ENCODE peak calls at places on chromosome 17, in nine cellular contexts. I is sigmoid colon, D is PC-3, X is coronary artery, N is AG10803, T is WTC11, U is pancreas, C is astrocyte of the spinal cord, G is OCI-LY7. V is an unnamed sample.
A peak's percentile ranks its signal among the peaks of the same experiment; 100 is the strongest.

GRCh38 chr17:34291721-34292348 is 6.3 kb downstream of the CCL11 start:
- DNase-seq in C (no peak), G (no peak), N (no peak), T (no peak), D (peak; percentile 4), U (no peak), X (peak; percentile 19), I (no peak), V (no peak)

GRCh38 chr17:64491034-64491860 is 5.6 kb downstream of the POLG2 start:
- DNase-seq in X (no peak), N (peak; percentile 25), T (peak; percentile 29), I (no peak), U (no peak), C (peak; percentile 38), G (peak; percentile 52), D (peak; percentile 67), V (peak; percentile 59)

GRCh38 chr17:35746956-35747355 is 6.1 kb downstream of the GAS2L2 start:
- DNase-seq in T (no peak), C (no peak), D (no peak), N (no peak), G (no peak), X (no peak), U (no peak), I (no peak), V (no peak)

GRCh38 chr17:49230636-49231562 is at the start of gene PHOSPHO1:
- DNase-seq in C (peak; percentile 83), N (peak; percentile 68), X (no peak), I (peak; percentile 91), D (peak; percentile 87), G (peak; percentile 90), U (peak; percentile 44), T (peak; percentile 94), V (peak; percentile 80)

GRCh38 chr17:68686108-68686988 is 85.2 kb upstream of the FAM20A start:
- DNase-seq in T (no peak), I (no peak), G (no peak), X (no peak), N (no peak), U (no peak), D (no peak), C (no peak), V (no peak)

GRCh38 chr17:41340934-41341861 is 9.4 kb downstream of the KRT33A start:
- DNase-seq in X (no peak), G (no peak), C (no peak), I (no peak), N (no peak), U (no peak), D (no peak), T (no peak), V (no peak)

GRCh38 chr17:50329716-50330115 is 16.2 kb upstream of the XYLT2 start:
- DNase-seq in T (no peak), N (no peak), G (no peak), D (no peak), U (no peak), C (no peak), I (no peak), X (no peak), V (no peak)

GRCh38 chr17:64457156-64457555 is 8.2 kb downstream of the MILR1 start:
- DNase-seq in D (no peak), X (no peak), T (no peak), U (no peak), I (no peak), N (peak; percentile 56), C (peak; percentile 80), G (no peak), V (peak; percentile 60)

DNA sequence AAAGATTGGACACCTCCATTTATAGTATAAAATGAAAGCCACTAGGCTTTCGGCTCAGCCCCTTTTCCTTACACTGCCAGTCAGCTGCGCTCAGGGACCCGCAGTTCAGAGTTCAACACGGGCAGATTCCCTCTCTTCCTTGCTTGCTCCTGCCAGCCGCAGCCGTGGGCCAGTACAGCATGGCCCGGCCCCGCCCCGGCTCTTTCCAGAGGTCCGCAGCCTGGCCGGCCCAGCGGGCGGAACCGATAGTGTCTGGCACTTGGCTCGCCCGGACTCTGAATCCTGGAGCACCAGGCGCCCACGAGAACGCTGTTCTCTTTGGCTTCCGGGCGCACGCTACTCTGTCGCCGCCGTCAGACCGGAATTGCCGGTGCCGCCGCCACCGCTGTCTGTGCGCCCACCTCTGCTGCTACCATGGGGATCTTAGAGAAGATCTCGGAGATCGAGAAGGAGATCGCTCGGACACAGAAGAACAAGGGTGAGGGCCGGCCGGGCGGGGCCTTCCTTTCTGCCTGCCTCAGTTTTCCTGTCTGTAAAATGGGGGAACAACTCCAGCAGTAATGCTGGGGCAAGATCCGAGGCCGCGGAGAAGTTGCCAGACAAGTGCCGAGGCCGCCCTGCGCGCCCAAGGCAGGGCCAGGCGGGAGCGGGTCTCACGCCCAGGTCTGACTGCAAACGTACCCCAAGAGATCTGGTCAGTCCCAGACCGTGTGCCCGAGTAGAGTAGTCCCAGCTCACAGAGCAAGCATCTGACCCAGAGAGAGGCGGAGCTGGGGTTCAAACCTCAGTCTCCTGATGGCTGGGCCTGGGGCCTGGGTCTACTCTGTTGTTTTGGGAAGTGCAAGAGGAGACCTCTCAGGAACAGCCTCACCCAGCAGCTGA is at the start of gene DRG2:
- DNase-seq in G (peak; percentile 91), X (peak; percentile 94), I (peak; percentile 96), U (peak; percentile 87), D (peak; percentile 96), N (peak; percentile 90), C (peak; percentile 92), T (peak; percentile 93), V (peak; percentile 95)
- TF ChIP-seq CTCF in G (no peak), X (no peak), I (no peak), U (no peak), D (no peak), N (no peak), C (no peak), T (no peak), V (no peak)

GRCh38 chr17:27551701-27552466 is 79.1 kb upstream of the LGALS9 start:
- DNase-seq in T (no peak), N (no peak), U (peak; percentile 55), X (no peak), C (no peak), D (peak; percentile 83), I (no peak), G (no peak), V (no peak)

GRCh38 chr17:27554152-27554551 is 76.8 kb upstream of the LGALS9 start:
- DNase-seq in N (peak; percentile 83), U (no peak), X (no peak), C (no peak), I (no peak), G (no peak), D (no peak), T (no peak), V (no peak)

GRCh38 chr17:27550974-27551505 is 79.9 kb upstream of the LGALS9 start:
- DNase-seq in D (no peak), U (peak; percentile 55), N (no peak), X (no peak), T (no peak), C (no peak), I (no peak), G (no peak), V (no peak)

GRCh38 chr17:27553019-27553511 is 77.9 kb upstream of the LGALS9 start:
- DNase-seq in C (no peak), U (peak; percentile 78), N (no peak), G (no peak), X (no peak), T (no peak), I (no peak), D (peak; percentile 25), V (no peak)

DNA sequence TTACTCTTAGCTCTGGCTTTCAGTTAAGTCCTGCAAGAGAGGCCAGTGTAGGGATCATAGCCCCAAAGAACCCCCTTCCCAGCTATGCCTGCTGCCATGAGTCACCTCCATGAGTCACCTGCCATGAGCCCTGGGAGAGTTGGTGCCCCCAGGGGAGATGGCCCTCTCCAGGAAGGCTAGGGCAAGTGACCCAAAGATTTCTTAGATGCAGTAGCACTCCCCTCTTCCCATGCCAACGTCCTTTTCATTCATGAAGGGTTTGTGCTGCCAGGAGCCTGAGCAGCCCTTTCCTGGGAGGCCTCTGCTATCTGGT is 78.6 kb upstream of the LGALS9 start:
- DNase-seq in N (peak; percentile 51), D (peak; percentile 83), G (no peak), U (no peak), I (no peak), T (no peak), X (no peak), C (no peak), V (peak; percentile 59)
- TF ChIP-seq CTCF in N (no peak), D (no peak), G (no peak), U (no peak), I (no peak), T (no peak), X (no peak), C (no peak), V (no peak)

GRCh38 chr17:59001158-59001814 is 105.4 kb downstream of the TRIM37 start:
- DNase-seq in X (no peak), C (peak; percentile 61), I (no peak), N (peak; percentile 26), G (peak; percentile 90), U (peak; percentile 8), T (no peak), D (peak; percentile 33), V (peak; percentile 49)

GRCh38 chr17:59003860-59004259 is 102.8 kb downstream of the TRIM37 start:
- DNase-seq in U (no peak), X (no peak), I (no peak), T (no peak), N (no peak), D (no peak), G (no peak), C (no peak), V (no peak)

GRCh38 chr17:59000022-59000421 is 106.7 kb downstream of the TRIM37 start:
- DNase-seq in T (no peak), D (no peak), C (no peak), X (no peak), I (no peak), G (no peak), N (no peak), U (no peak), V (no peak)

GRCh38 chr17:59002848-59003247 is 103.8 kb downstream of the TRIM37 start:
- DNase-seq in U (no peak), I (no peak), N (peak; percentile 18), D (no peak), X (no peak), T (no peak), C (no peak), G (no peak), V (no peak)

DNA sequence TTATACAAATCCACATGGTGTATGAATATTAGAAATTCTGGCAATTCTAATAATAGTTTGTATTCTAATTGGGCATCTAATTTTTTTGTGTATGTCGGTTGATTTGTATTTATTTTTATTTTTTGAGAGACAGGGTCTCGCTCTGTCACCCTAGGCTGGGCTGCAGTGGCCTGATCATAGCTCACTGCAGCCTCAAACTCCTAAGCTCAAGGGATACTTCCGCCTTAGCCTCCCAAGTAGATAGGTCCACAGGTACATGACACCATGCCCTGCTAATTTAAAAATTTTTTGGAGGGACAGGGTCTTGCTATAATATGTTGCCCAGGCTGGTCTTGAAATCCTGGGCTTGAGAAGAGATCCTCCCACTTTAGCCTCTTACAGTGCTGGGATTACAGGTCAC is 104.6 kb downstream of the TRIM37 start:
- DNase-seq in D (no peak), G (peak; percentile 28), N (no peak), T (no peak), C (no peak), U (no peak), I (no peak), X (no peak), V (no peak)
- TF ChIP-seq CTCF in D (no peak), G (no peak), N (no peak), T (no peak), C (no peak), U (no peak), I (no peak), X (no peak), V (no peak)

DNA sequence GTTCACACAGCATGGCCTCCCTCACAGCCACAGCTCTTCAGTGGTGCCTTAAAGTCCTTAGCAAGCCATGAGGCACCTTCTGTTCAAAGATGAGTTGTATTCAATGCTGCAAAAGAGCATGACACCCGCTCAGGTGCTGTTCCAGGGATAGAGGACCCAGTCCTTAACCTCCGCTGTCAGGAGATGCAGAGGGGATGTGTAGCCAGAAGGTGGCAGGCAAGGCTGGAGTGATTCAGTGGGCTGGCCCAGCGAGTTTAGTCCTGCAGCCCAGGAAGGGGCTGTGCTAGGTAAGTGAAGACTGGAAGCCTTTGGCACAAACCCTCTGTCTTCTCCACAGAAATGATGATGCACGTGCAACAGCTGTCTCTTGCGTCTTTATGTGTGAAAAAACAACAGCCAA is 25.0 kb upstream of the ADAM11 start:
- DNase-seq in I (no peak), X (no peak), D (peak; percentile 50), U (no peak), N (no peak), G (peak; percentile 13), C (peak; percentile 7), T (peak; percentile 72), V (no peak)
- TF ChIP-seq CTCF in I (no peak), X (no peak), D (peak; percentile 67), U (no peak), N (no peak), G (peak; percentile 64), C (peak; percentile 48), T (peak; percentile 15), V (peak; percentile 33)

V was measured in fibroblast of villous mesenchyme.